ENCODE peak calls at places on chromosomes 4 and X, in ten cellular contexts. A is NCI-H226; O is stimulated activated CD4-positive, alpha-beta T cell treated with anti-CD3 and anti-CD28 coated beads, Interleukin-2, amount 100 ng/mL, for 4 hours; B is retinal pigment epithelial cell; T is HuH-7.5; Z is Calu3; P is astrocyte; Q is pancreas; V is HFF-Myc; L is NCI-H69. R is an unnamed sample.

GRCh38 chrX:274904-275475 is 6.2 kb upstream of the PLCXD1 start:
- DNase-seq in A (no peak), O (no peak), B (no peak), T (no peak), Z (no peak), P (no peak), Q (no peak), V (no peak), L (no peak), R (no peak)

GRCh38 chr4:5547651-5548249 is 160.6 kb downstream of the EVC2 start:
- DNase-seq in A (no peak), O (no peak), B (no peak), T (no peak), Z (no peak), P (no peak), Q (no peak), V (no peak), L (no peak), R (no peak)

GRCh38 chr4:10063544-10064300 is 42.4 kb upstream of the SLC2A9 start:
- DNase-seq in A (peak), O (no peak), B (peak), T (no peak), Z (peak), P (peak), Q (peak), V (peak), L (peak), R (peak)

GRCh38 chr4:103892616-103893015 is 172.8 kb upstream of the TACR3 start:
- DNase-seq in A (no peak), O (no peak), B (no peak), T (no peak), Z (no peak), P (peak), Q (no peak), V (no peak), L (peak), R (no peak)

GRCh38 chr4:182206266-182206665 is 36.9 kb upstream of the TENM3 start:
- DNase-seq in A (no peak), O (no peak), B (no peak), T (no peak), Z (no peak), P (no peak), Q (no peak), V (no peak), L (peak), R (no peak)

GRCh38 chr4:183355405-183355804 is 33.2 kb upstream of the CLDN24 start:
- DNase-seq in A (peak), O (no peak), B (peak), T (no peak), Z (peak), P (peak), Q (no peak), V (no peak), L (no peak), R (no peak)

GRCh38 chr4:159191989-159192388 is 89.1 kb downstream of the RAPGEF2 start:
- DNase-seq in A (peak), O (no peak), B (peak), T (no peak), Z (peak), P (peak), Q (no peak), V (peak), L (peak), R (peak)

GRCh38 chrX:148942754-148943153 is 442.3 kb downstream of the AFF2 start:
- DNase-seq in A (no peak), O (no peak), B (no peak), T (no peak), Z (no peak), P (no peak), Q (no peak), V (no peak), L (no peak), R (no peak)

GRCh38 chr4:40924096-40924792 is 174.5 kb downstream of the NSUN7 start:
- DNase-seq in A (peak), O (peak), B (no peak), T (peak), Z (peak), P (no peak), Q (peak), V (no peak), L (peak), R (peak)

GRCh38 chr4:15493411-15493810 is 23.7 kb downstream of the CC2D2A start:
- DNase-seq in A (no peak), O (no peak), B (no peak), T (no peak), Z (no peak), P (no peak), Q (no peak), V (no peak), L (no peak), R (no peak)

GRCh38 chrX:78886550-78886949 is 58.6 kb upstream of the P2RY10 start:
- DNase-seq in A (peak), O (no peak), B (no peak), T (no peak), Z (no peak), P (no peak), Q (no peak), V (no peak), L (no peak), R (peak)

GRCh38 chrX:43559643-43560042 is 96.5 kb upstream of the MAOA start:
- DNase-seq in A (no peak), O (no peak), B (no peak), T (no peak), Z (peak), P (peak), Q (peak), V (no peak), L (peak), R (peak)

GRCh38 chr4:114791976-114792375 is 193.4 kb downstream of the UGT8 start:
- DNase-seq in A (peak), O (no peak), B (no peak), T (no peak), Z (no peak), P (no peak), Q (no peak), V (no peak), L (no peak), R (no peak)

GRCh38 chr4:95548738-95549245 is at the start of gene UNC5C:
- DNase-seq in A (peak), O (no peak), B (no peak), T (no peak), Z (peak), P (peak), Q (no peak), V (no peak), L (peak), R (peak)

GRCh38 chr4:154489558-154490260 is 1.9 kb downstream of the DCHS2 start:
- DNase-seq in A (no peak), O (no peak), B (no peak), T (no peak), Z (no peak), P (no peak), Q (no peak), V (no peak), L (no peak), R (no peak)

GRCh38 chrX:131762802-131763234 is 218.9 kb downstream of the OR13H1 start:
- DNase-seq in A (peak), O (no peak), B (no peak), T (no peak), Z (no peak), P (peak), Q (peak), V (no peak), L (peak), R (peak)

GRCh38 chrX:11664211-11664888 is 1.4 kb downstream of the ARHGAP6 start:
- DNase-seq in A (no peak), O (no peak), B (no peak), T (no peak), Z (no peak), P (peak), Q (no peak), V (no peak), L (no peak), R (peak)

GRCh38 chrX:148530464-148531077 is 30.2 kb downstream of the AFF2 start:
- DNase-seq in A (no peak), O (no peak), B (no peak), T (no peak), Z (peak), P (peak), Q (no peak), V (no peak), L (peak), R (peak)

GRCh38 chr4:20299515-20299914 is 47.8 kb downstream of the SLIT2 start:
- DNase-seq in A (no peak), O (no peak), B (no peak), T (no peak), Z (peak), P (no peak), Q (no peak), V (no peak), L (peak), R (peak)

GRCh38 chr4:13268713-13269112 is 215.4 kb downstream of the RAB28 start:
- DNase-seq in A (no peak), O (no peak), B (no peak), T (no peak), Z (no peak), P (no peak), Q (no peak), V (no peak), L (no peak), R (no peak)

GRCh38 chr4:70269674-70270073 is 27.3 kb downstream of the CSN3 start:
- DNase-seq in A (no peak), O (no peak), B (no peak), T (no peak), Z (no peak), P (no peak), Q (no peak), V (no peak), L (peak), R (peak)

GRCh38 chrX:154711264-154711663 is 39.6 kb downstream of the GAB3 start:
- DNase-seq in A (no peak), O (no peak), B (no peak), T (no peak), Z (no peak), P (no peak), Q (no peak), V (no peak), L (no peak), R (no peak)

GRCh38 chr4:76984788-76985211 is 35.2 kb downstream of the SEPTIN11 start:
- DNase-seq in A (peak), O (no peak), B (peak), T (no peak), Z (no peak), P (peak), Q (peak), V (peak), L (peak), R (no peak)

GRCh38 chrX:22116585-22117546 is 84.7 kb downstream of the PHEX start:
- DNase-seq in A (no peak), O (no peak), B (no peak), T (no peak), Z (no peak), P (no peak), Q (no peak), V (no peak), L (peak), R (no peak)

GRCh38 chr4:84573738-84574720 is 8.9 kb upstream of the CDS1 start:
- DNase-seq in A (peak), O (no peak), B (no peak), T (no peak), Z (no peak), P (no peak), Q (no peak), V (no peak), L (no peak), R (no peak)

GRCh38 chr4:3487861-3488260 is 24.8 kb downstream of the DOK7 start:
- DNase-seq in A (no peak), O (no peak), B (no peak), T (no peak), Z (no peak), P (no peak), Q (no peak), V (no peak), L (no peak), R (peak)

GRCh38 chrX:105038672-105039328 is 181.7 kb downstream of the TEX13A start:
- DNase-seq in A (no peak), O (no peak), B (no peak), T (no peak), Z (no peak), P (no peak), Q (no peak), V (no peak), L (no peak), R (no peak)

GRCh38 chr4:168541608-168541953 is 44.7 kb downstream of the PALLD start:
- DNase-seq in A (no peak), O (no peak), B (no peak), T (no peak), Z (peak), P (peak), Q (no peak), V (no peak), L (no peak), R (no peak)

GRCh38 chr4:40954119-40954668 is 204.4 kb downstream of the NSUN7 start:
- DNase-seq in A (no peak), O (no peak), B (no peak), T (no peak), Z (no peak), P (no peak), Q (no peak), V (no peak), L (no peak), R (no peak)

GRCh38 chrX:154986826-154987575 is 35.5 kb downstream of the F8 start:
- DNase-seq in A (no peak), O (no peak), B (no peak), T (no peak), Z (no peak), P (no peak), Q (no peak), V (no peak), L (no peak), R (peak)

GRCh38 chrX:11451133-11451532 is 157.9 kb downstream of the AMELX start:
- DNase-seq in A (no peak), O (no peak), B (no peak), T (no peak), Z (no peak), P (no peak), Q (no peak), V (no peak), L (no peak), R (no peak)

GRCh38 chrX:129649268-129650182 is 5.2 kb downstream of the APLN start:
- DNase-seq in A (peak), O (no peak), B (no peak), T (no peak), Z (no peak), P (peak), Q (no peak), V (no peak), L (no peak), R (no peak)

GRCh38 chrX:12949927-12950656 is 24.8 kb upstream of the TMSB4X start:
- DNase-seq in A (no peak), O (peak), B (peak), T (no peak), Z (peak), P (peak), Q (peak), V (no peak), L (no peak), R (peak)

GRCh38 chr4:71441186-71442169 is 102.7 kb downstream of the SLC4A4 start:
- DNase-seq in A (peak), O (no peak), B (peak), T (no peak), Z (peak), P (peak), Q (no peak), V (peak), L (no peak), R (no peak)

GRCh38 chr4:16931906-16932305 is 33.5 kb upstream of the LDB2 start:
- DNase-seq in A (no peak), O (no peak), B (no peak), T (no peak), Z (no peak), P (peak), Q (no peak), V (no peak), L (no peak), R (no peak)

GRCh38 chrX:70422886-70423336 is at the start of gene GDPD2:
- DNase-seq in A (no peak), O (no peak), B (no peak), T (no peak), Z (peak), P (peak), Q (peak), V (no peak), L (peak), R (peak)

GRCh38 chr4:30716158-30716557 is 4.0 kb upstream of the PCDH7 start:
- DNase-seq in A (no peak), O (no peak), B (no peak), T (no peak), Z (no peak), P (no peak), Q (no peak), V (no peak), L (peak), R (peak)

R was measured in DMS53.